ENCODE peak calls at places on chromosomes 12 and 14, in eight cellular contexts. One of them, this sample, is unnamed.

GRCh38 chr12:43289412-43289811 is 262.6 kb downstream of the ADAMTS20 start:
- DNase-seq in fibroblast of the conjunctiva: no peak
- DNase-seq in activated T-cell treated with anti-CD3 and anti-CD28 coated beads for 1 hour: no peak
- DNase-seq in effector memory CD8-positive, alpha-beta T cell: no peak
- DNase-seq in omental fat pad: no peak
- DNase-seq in endothelial cell: no peak
- DNase-seq in left colon: no peak
- DNase-seq in Caki2: no peak
- DNase-seq in this sample: no peak

GRCh38 chr12:119932921-119933320 is 55.8 kb upstream of the CIT start:
- DNase-seq in fibroblast of the conjunctiva: no peak
- DNase-seq in activated T-cell treated with anti-CD3 and anti-CD28 coated beads for 1 hour: no peak
- DNase-seq in effector memory CD8-positive, alpha-beta T cell: no peak
- DNase-seq in omental fat pad: no peak
- DNase-seq in endothelial cell: no peak
- DNase-seq in left colon: no peak
- DNase-seq in Caki2: no peak
- DNase-seq in this sample: no peak

GRCh38 chr14:37973031-37973908 is 234.4 kb upstream of the SSTR1 start:
- DNase-seq in fibroblast of the conjunctiva: no peak
- DNase-seq in activated T-cell treated with anti-CD3 and anti-CD28 coated beads for 1 hour: no peak
- DNase-seq in effector memory CD8-positive, alpha-beta T cell: no peak
- DNase-seq in omental fat pad: no peak
- DNase-seq in endothelial cell: no peak
- DNase-seq in left colon: no peak
- DNase-seq in Caki2: peak
- DNase-seq in this sample: no peak

GRCh38 chr12:57106021-57106708 is 5.0 kb downstream of the STAT6 start:
- DNase-seq in fibroblast of the conjunctiva: no peak
- DNase-seq in activated T-cell treated with anti-CD3 and anti-CD28 coated beads for 1 hour: no peak
- DNase-seq in effector memory CD8-positive, alpha-beta T cell: no peak
- DNase-seq in omental fat pad: no peak
- DNase-seq in endothelial cell: no peak
- DNase-seq in left colon: no peak
- DNase-seq in Caki2: no peak
- DNase-seq in this sample: no peak

GRCh38 chr14:104868811-104869572 is 3.9 kb downstream of the CEP170B start:
- DNase-seq in fibroblast of the conjunctiva: no peak
- DNase-seq in activated T-cell treated with anti-CD3 and anti-CD28 coated beads for 1 hour: no peak
- DNase-seq in effector memory CD8-positive, alpha-beta T cell: no peak
- DNase-seq in omental fat pad: no peak
- DNase-seq in endothelial cell: no peak
- DNase-seq in left colon: no peak
- DNase-seq in Caki2: no peak
- DNase-seq in this sample: no peak

GRCh38 chr14:35420036-35420811 is 15.7 kb upstream of the NFKBIA start:
- DNase-seq in fibroblast of the conjunctiva: peak
- DNase-seq in activated T-cell treated with anti-CD3 and anti-CD28 coated beads for 1 hour: no peak
- DNase-seq in effector memory CD8-positive, alpha-beta T cell: no peak
- DNase-seq in omental fat pad: no peak
- DNase-seq in endothelial cell: no peak
- DNase-seq in left colon: no peak
- DNase-seq in Caki2: no peak
- DNase-seq in this sample: no peak

GRCh38 chr14:104895786-104896642 is 28.7 kb upstream of the PLD4 start:
- DNase-seq in fibroblast of the conjunctiva: no peak
- DNase-seq in activated T-cell treated with anti-CD3 and anti-CD28 coated beads for 1 hour: no peak
- DNase-seq in effector memory CD8-positive, alpha-beta T cell: no peak
- DNase-seq in omental fat pad: no peak
- DNase-seq in endothelial cell: peak
- DNase-seq in left colon: no peak
- DNase-seq in Caki2: no peak
- DNase-seq in this sample: no peak

GRCh38 chr12:122205590-122205925 is 2.0 kb downstream of the B3GNT4 start:
- DNase-seq in fibroblast of the conjunctiva: no peak
- DNase-seq in activated T-cell treated with anti-CD3 and anti-CD28 coated beads for 1 hour: no peak
- DNase-seq in effector memory CD8-positive, alpha-beta T cell: no peak
- DNase-seq in omental fat pad: no peak
- DNase-seq in endothelial cell: no peak
- DNase-seq in left colon: no peak
- DNase-seq in Caki2: no peak
- DNase-seq in this sample: no peak

GRCh38 chr12:103712191-103712590 is 125.1 kb downstream of the STAB2 start:
- DNase-seq in fibroblast of the conjunctiva: no peak
- DNase-seq in activated T-cell treated with anti-CD3 and anti-CD28 coated beads for 1 hour: no peak
- DNase-seq in effector memory CD8-positive, alpha-beta T cell: no peak
- DNase-seq in omental fat pad: no peak
- DNase-seq in endothelial cell: no peak
- DNase-seq in left colon: no peak
- DNase-seq in Caki2: no peak
- DNase-seq in this sample: no peak